ENCODE peak calls at places on chromosomes 2 and 18, in six cellular contexts. U is heart left ventricle, O is HepG2, Y is upper lobe of left lung, G is spleen, Z is right lobe of liver. L is an unnamed sample.
A peak's percentile ranks its signal among the peaks of the same experiment; 100 is the strongest.

GRCh38 chr2:119649364-119649917 is 29.6 kb upstream of the TMEM177 start:
- DNase-seq in O (no peak), U (no peak), G (no peak), Y (no peak), Z (no peak), L (no peak)

GRCh38 chr18:62741118-62741566 is 25.8 kb downstream of the PHLPP1 start:
- DNase-seq in Y (no peak), U (no peak), O (peak; percentile 93), G (no peak), Z (no peak), L (no peak)

GRCh38 chr2:29263886-29264285 is 148.7 kb downstream of the CLIP4 start:
- DNase-seq in O (no peak), U (no peak), Z (no peak), G (no peak), Y (no peak), L (no peak)

GRCh38 chr2:120305296-120305695 is 40.6 kb upstream of the INHBB start:
- DNase-seq in Y (no peak), U (no peak), O (peak; percentile 76), G (no peak), Z (no peak), L (peak; percentile 5)

GRCh38 chr2:6960659-6961058 is 43.4 kb downstream of the RNF144A start:
- DNase-seq in G (no peak), Z (peak; percentile 28), O (no peak), U (no peak), Y (peak; percentile 50), L (peak; percentile 31)

GRCh38 chr18:79511671-79512301 is 116.1 kb downstream of the NFATC1 start:
- DNase-seq in Y (peak; percentile 14), G (peak; percentile 67), U (peak; percentile 4), O (no peak), Z (peak; percentile 30), L (peak; percentile 43)

GRCh38 chr18:54284967-54285785 is 15.9 kb downstream of the POLI start:
- DNase-seq in U (peak; percentile 20), O (no peak), Y (no peak), G (no peak), Z (no peak), L (no peak)

GRCh38 chr2:110818767-110819481 is 86.6 kb downstream of the ACOXL start:
- DNase-seq in U (no peak), Y (no peak), Z (no peak), O (no peak), G (no peak), L (no peak)

GRCh38 chr18:27803957-27804356 is 373.0 kb downstream of the CDH2 start:
- DNase-seq in Z (no peak), Y (no peak), U (no peak), O (no peak), G (no peak), L (no peak)

GRCh38 chr18:77059294-77059916 is 73.2 kb downstream of the MBP start:
- DNase-seq in G (no peak), Y (no peak), Z (no peak), U (no peak), O (peak; percentile 65), L (no peak)

GRCh38 chr2:197200657-197201056 is 109.9 kb downstream of the ANKRD44 start:
- DNase-seq in Z (no peak), G (no peak), Y (no peak), O (no peak), U (no peak), L (no peak)

GRCh38 chr2:41941831-41942230 is 106.0 kb upstream of the PKDCC start:
- DNase-seq in Z (no peak), O (no peak), Y (no peak), U (no peak), G (no peak), L (no peak)
- H3K4me1 ChIP-seq in Z (no peaks in the 10 kb centered on the region), O (no peaks in the 10 kb centered on the region), Y (no peaks in the 10 kb centered on the region), U (peaks cover 13% of the 10 kb centered on the region), G (no peaks in the 10 kb centered on the region), L (peaks cover 10% of the 10 kb centered on the region)

GRCh38 chr2:196171248-196171871 is at the start of gene STK17B:
- DNase-seq in G (peak; percentile 99), O (peak; percentile 89), U (peak; percentile 96), Y (peak; percentile 94), Z (peak; percentile 94), L (peak; percentile 96)

GRCh38 chr2:196171946-196172345 is 568 bp upstream of the STK17B start:
- DNase-seq in O (no peak), Y (no peak), U (no peak), Z (no peak), G (no peak), L (no peak)

GRCh38 chr2:196170681-196171247 is 614 bp downstream of the STK17B start:
- DNase-seq in Y (peak; percentile 36), Z (peak; percentile 55), O (peak; percentile 9), U (peak; percentile 26), G (peak; percentile 91), L (peak; percentile 39)

GRCh38 chr2:196169521-196169920 is 1.9 kb downstream of the STK17B start:
- DNase-seq in Y (no peak), Z (no peak), G (no peak), O (no peak), U (no peak), L (no peak)

DNA sequence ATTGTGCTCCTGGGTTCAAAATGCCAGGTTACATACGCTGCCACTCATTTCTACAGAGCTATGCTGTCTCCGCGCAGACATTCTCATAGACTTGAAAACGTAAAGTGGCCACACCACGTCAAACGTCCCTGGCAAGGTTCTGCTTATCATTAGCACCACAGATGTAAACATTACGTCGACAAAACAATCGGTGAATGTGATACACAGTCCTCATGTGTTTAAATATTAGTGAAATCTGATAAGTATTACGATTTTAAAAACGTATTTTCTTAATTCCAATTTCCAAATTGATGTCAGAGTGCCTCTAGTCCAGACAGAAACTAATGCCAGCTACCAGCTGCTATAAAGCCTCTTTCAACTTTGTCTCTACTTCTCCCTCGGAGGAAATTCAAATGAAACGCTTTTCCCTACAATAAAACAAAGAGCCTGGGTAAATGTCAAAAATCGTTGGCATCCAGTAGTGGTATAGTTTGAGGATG is 1.1 kb downstream of the STK17B start:
- DNase-seq in G (no peak), Y (peak; percentile 78), O (peak; percentile 28), U (no peak), Z (no peak), L (peak; percentile 65)
- TF ChIP-seq POLR2A in G (no peak), Y (no peak), O (no peak), U (no peak), Z (no peak), L (no peak)

GRCh38 chr2:16105178-16105663 is 164.9 kb downstream of the MYCN start:
- DNase-seq in Z (no peak), U (no peak), O (no peak), G (no peak), Y (no peak), L (no peak)
- H3K4me3 ChIP-seq in Z (no peak overlapping the region), U (no peak overlapping the region), O (no peak overlapping the region), G (no peak overlapping the region), Y (no peak overlapping the region), L (no peak overlapping the region)

GRCh38 chr2:203404996-203405395 is 76.8 kb downstream of the ABI2 start:
- DNase-seq in G (no peak), U (no peak), O (no peak), Y (no peak), Z (no peak), L (no peak)
- H3K4me1 ChIP-seq in G (no peaks in the 10 kb centered on the region), U (no peaks in the 10 kb centered on the region), O (no peaks in the 10 kb centered on the region), Y (no peaks in the 10 kb centered on the region), Z (no peaks in the 10 kb centered on the region), L (no peaks in the 10 kb centered on the region)

L was measured in stomach.